ENCODE peak calls at places on chromosomes 13 and 19, in nine cellular contexts. S, J, I, N, W, U, Y, D and O are unnamed samples.

GRCh38 chr19:37251308-37252229 is 33.6 kb downstream of the ZNF383 start:
- DNase-seq in S (no peak), J (no peak), I (peak; percentile 91), N (peak; percentile 93), W (no peak), U (peak; percentile 97), Y (peak; percentile 6), D (peak; percentile 62), O (no peak)

GRCh38 chr19:40241809-40242384 is 15.4 kb upstream of the CCNP start:
- DNase-seq in S (no peak), J (no peak), I (no peak), N (no peak), W (no peak), U (no peak), Y (no peak), D (no peak), O (no peak)

GRCh38 chr13:75550159-75550567 is 572 bp downstream of the UCHL3 start:
- DNase-seq in S (peak; percentile 40), J (no peak), I (peak; percentile 76), N (no peak), W (no peak), U (peak; percentile 20), Y (no peak), D (peak; percentile 18), O (peak; percentile 19)

GRCh38 chr19:2461751-2462634 is 5.2 kb upstream of the LMNB2 start:
- DNase-seq in S (peak; percentile 63), J (peak; percentile 78), I (peak; percentile 89), N (no peak), W (peak; percentile 51), U (peak; percentile 17), Y (peak; percentile 50), D (peak; percentile 82), O (no peak)

GRCh38 chr13:72808917-72809500 is 27.1 kb downstream of the PIBF1 start:
- DNase-seq in S (no peak), J (no peak), I (peak; percentile 24), N (no peak), W (no peak), U (no peak), Y (no peak), D (peak; percentile 7), O (no peak)

GRCh38 chr19:2037676-2038255 is 13.3 kb downstream of the MKNK2 start:
- DNase-seq in S (no peak), J (no peak), I (no peak), N (no peak), W (no peak), U (no peak), Y (no peak), D (no peak), O (no peak)

GRCh38 chr13:87206708-87207107 is 464.5 kb upstream of the SLITRK5 start:
- DNase-seq in S (no peak), J (no peak), I (no peak), N (no peak), W (no peak), U (no peak), Y (no peak), D (no peak), O (no peak)

GRCh38 chr13:73015799-73016198 is 43.0 kb upstream of the KLF5 start:
- DNase-seq in S (no peak), J (no peak), I (no peak), N (no peak), W (no peak), U (no peak), Y (no peak), D (no peak), O (no peak)

GRCh38 chr13:31556376-31556775 is 182.9 kb upstream of the RXFP2 start:
- DNase-seq in S (no peak), J (no peak), I (peak; percentile 88), N (no peak), W (no peak), U (no peak), Y (no peak), D (no peak), O (no peak)

GRCh38 chr13:109741966-109742365 is 44.4 kb downstream of the IRS2 start:
- DNase-seq in S (no peak), J (no peak), I (no peak), N (no peak), W (no peak), U (no peak), Y (no peak), D (no peak), O (no peak)

GRCh38 chr19:835201-835810 is 5.5 kb upstream of the PRTN3 start:
- DNase-seq in S (no peak), J (no peak), I (no peak), N (no peak), W (no peak), U (no peak), Y (no peak), D (no peak), O (no peak)

GRCh38 chr13:114151031-114151430 is 18.6 kb upstream of the RASA3 start:
- DNase-seq in S (no peak), J (no peak), I (no peak), N (no peak), W (no peak), U (no peak), Y (no peak), D (no peak), O (no peak)

GRCh38 chr13:89465366-89465765 is 1794.2 kb downstream of the SLITRK5 start:
- DNase-seq in S (no peak), J (no peak), I (peak; percentile 1), N (no peak), W (no peak), U (no peak), Y (no peak), D (no peak), O (no peak)

GRCh38 chr19:38389101-38389925 is 816 bp downstream of the SPRED3 start:
- DNase-seq in S (peak; percentile 44), J (peak; percentile 59), I (peak; percentile 87), N (no peak), W (no peak), U (peak; percentile 12), Y (no peak), D (peak; percentile 47), O (no peak)

GRCh38 chr19:58563034-58563573 is 4.7 kb upstream of the UBE2M start:
- DNase-seq in S (no peak), J (peak; percentile 30), I (no peak), N (no peak), W (no peak), U (no peak), Y (no peak), D (no peak), O (no peak)

GRCh38 chr13:100298116-100298681 is 209.3 kb downstream of the PCCA start:
- DNase-seq in S (no peak), J (no peak), I (no peak), N (no peak), W (no peak), U (no peak), Y (no peak), D (no peak), O (no peak)

GRCh38 chr13:74406439-74406838 is 272.2 kb upstream of the KLF12 start:
- DNase-seq in S (no peak), J (no peak), I (peak; percentile 4), N (no peak), W (no peak), U (no peak), Y (no peak), D (no peak), O (peak; percentile 10)